ENCODE peak calls at places on chromosomes 16 and 17, in seven cellular contexts. M is endodermal cell, T is mammary epithelial cell, U is neural progenitor cell, A is colonic mucosa, J is cardiac muscle cell, L is kidney epithelial cell. Y is an unnamed sample.

GRCh38 chr16:86986809-86987487 is 330.2 kb downstream of the C16orf95 start:
- DNase-seq in M (no peak), T (no peak), U (no peak), A (no peak), J (no peak), L (no peak), Y (no peak)

GRCh38 chr17:67569873-67570272 is 147.9 kb upstream of the NOL11 start:
- DNase-seq in M (peak; percentile 36), T (no peak), U (no peak), A (no peak), J (no peak), L (no peak), Y (no peak)

GRCh38 chr16:10529895-10530669 is 50.3 kb downstream of the EMP2 start:
- DNase-seq in M (no peak), T (no peak), U (no peak), A (no peak), J (no peak), L (no peak), Y (no peak)

GRCh38 chr16:81405702-81406113 is 38.9 kb upstream of the CMIP start:
- DNase-seq in M (peak; percentile 83), T (peak; percentile 98), U (no peak), A (no peak), J (peak; percentile 91), L (peak; percentile 98), Y (peak; percentile 77)

GRCh38 chr17:38550661-38551060 is 55.1 kb downstream of the SRCIN1 start:
- DNase-seq in M (no peak), T (peak; percentile 94), U (no peak), A (no peak), J (peak; percentile 77), L (no peak), Y (no peak)

GRCh38 chr17:33687831-33688230 is 394.7 kb upstream of the ASIC2 start:
- DNase-seq in M (no peak), T (no peak), U (no peak), A (no peak), J (no peak), L (no peak), Y (no peak)

GRCh38 chr17:41957058-41957868 is 9.3 kb upstream of the CNP start:
- DNase-seq in M (peak; percentile 77), T (no peak), U (peak; percentile 15), A (no peak), J (peak; percentile 59), L (no peak), Y (no peak)

GRCh38 chr16:82603784-82604411 is 22.9 kb upstream of the CDH13 start:
- DNase-seq in M (peak; percentile 86), T (peak; percentile 62), U (peak; percentile 72), A (peak; percentile 29), J (peak; percentile 79), L (no peak), Y (peak; percentile 42)

GRCh38 chr17:48153711-48154642 is 46.4 kb downstream of the SNX11 start:
- DNase-seq in M (peak; percentile 85), T (no peak), U (peak; percentile 72), A (peak; percentile 74), J (peak; percentile 60), L (no peak), Y (peak; percentile 66)

GRCh38 chr16:8899709-8900317 is 17.7 kb downstream of the LITAFD start:
- DNase-seq in M (no peak), T (no peak), U (no peak), A (no peak), J (no peak), L (no peak), Y (peak; percentile 59)
- H3K36me3 ChIP-seq in M (peaks cover 91% of the 10 kb centered on the region), T (peaks cover 56% of the 10 kb centered on the region), U (peaks cover 18% of the 10 kb centered on the region), A (peaks cover 79% of the 10 kb centered on the region), J (peaks cover 77% of the 10 kb centered on the region), L (peaks cover 4% of the 10 kb centered on the region), Y (peaks cover 58% of the 10 kb centered on the region)

GRCh38 chr17:74924250-74924948 is at the start of gene OTOP2:
- DNase-seq in M (peak; percentile 72), T (no peak), U (peak; percentile 38), A (no peak), J (no peak), L (no peak), Y (peak; percentile 85)

GRCh38 chr17:74921769-74922168 is 1.3 kb downstream of the USH1G start:
- DNase-seq in M (peak; percentile 54), T (no peak), U (no peak), A (no peak), J (no peak), L (no peak), Y (no peak)

GRCh38 chr17:74922172-74922571 is 883 bp downstream of the USH1G start:
- DNase-seq in M (peak; percentile 55), T (no peak), U (no peak), A (no peak), J (no peak), L (no peak), Y (no peak)

GRCh38 chr17:74923538-74924249 is 379 bp upstream of the OTOP2 start:
- DNase-seq in M (peak; percentile 93), T (peak; percentile 33), U (peak; percentile 76), A (peak; percentile 73), J (peak; percentile 53), L (no peak), Y (peak; percentile 95)

DNA sequence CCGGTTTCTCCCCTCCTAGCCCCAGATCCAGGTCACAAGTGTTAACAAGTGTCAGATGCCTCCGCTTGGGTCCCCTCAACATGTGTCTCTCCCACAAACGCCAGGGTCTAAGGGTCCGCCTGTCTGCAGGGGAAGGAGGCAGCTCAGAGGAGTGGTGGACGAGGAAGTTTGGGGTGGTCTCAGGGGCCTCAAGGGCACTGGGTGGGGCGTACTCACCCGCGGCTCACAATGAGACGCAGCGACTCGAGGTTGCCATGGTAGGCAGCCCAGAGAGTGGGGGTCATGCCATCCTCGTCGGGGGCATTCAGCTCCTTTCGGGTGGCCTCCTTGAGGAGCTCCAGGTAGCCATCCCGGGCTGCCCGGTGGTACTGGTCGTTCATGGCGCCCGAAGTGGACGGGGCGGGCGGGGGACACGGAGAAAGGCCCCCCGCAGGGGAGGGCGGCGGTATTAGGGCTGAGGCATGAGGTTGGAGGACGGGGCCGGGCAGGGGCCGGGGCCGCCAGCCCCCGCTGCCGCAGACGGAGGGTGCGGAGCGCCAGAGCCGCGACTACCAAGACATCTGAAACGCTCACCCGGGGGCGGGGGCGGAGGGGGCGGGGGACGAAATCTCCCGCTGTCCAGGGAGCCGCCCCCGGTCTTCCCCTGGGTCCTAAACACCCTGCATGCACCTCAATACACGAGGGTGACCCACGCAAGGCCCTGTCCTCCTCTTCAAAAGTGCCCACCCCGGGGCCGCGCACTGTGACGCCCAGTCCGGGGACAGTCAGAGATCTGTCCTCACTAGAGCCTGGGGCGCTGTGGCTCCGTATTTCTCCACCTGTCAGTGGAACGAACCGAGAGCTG is at the start of gene USH1G:
- DNase-seq in M (peak; percentile 79), T (no peak), U (peak; percentile 47), A (no peak), J (peak; percentile 8), L (no peak), Y (peak; percentile 92)
- H3K27me3 ChIP-seq in M (peaks cover 65% of the 10 kb centered on the region), T (peaks cover 22% of the 10 kb centered on the region), U (peaks cover 66% of the 10 kb centered on the region), A (peaks cover 71% of the 10 kb centered on the region), J (peaks cover 56% of the 10 kb centered on the region), L (peaks cover 79% of the 10 kb centered on the region), Y (peaks cover 58% of the 10 kb centered on the region)

GRCh38 chr16:30127994-30128393 is 5.0 kb upstream of the MAPK3 start:
- DNase-seq in M (no peak), T (no peak), U (no peak), A (no peak), J (no peak), L (no peak), Y (no peak)

GRCh38 chr16:30122621-30123160 is 329 bp downstream of the MAPK3 start:
- DNase-seq in M (no peak), T (no peak), U (peak; percentile 77), A (peak; percentile 47), J (no peak), L (no peak), Y (peak; percentile 95)

GRCh38 chr16:30121741-30122620 is 1.0 kb downstream of the MAPK3 start:
- DNase-seq in M (peak; percentile 56), T (no peak), U (no peak), A (peak; percentile 73), J (peak; percentile 34), L (no peak), Y (peak; percentile 68)

GRCh38 chr16:30120340-30121105 is 2.5 kb downstream of the MAPK3 start:
- DNase-seq in M (no peak), T (no peak), U (no peak), A (peak; percentile 88), J (no peak), L (no peak), Y (no peak)

DNA sequence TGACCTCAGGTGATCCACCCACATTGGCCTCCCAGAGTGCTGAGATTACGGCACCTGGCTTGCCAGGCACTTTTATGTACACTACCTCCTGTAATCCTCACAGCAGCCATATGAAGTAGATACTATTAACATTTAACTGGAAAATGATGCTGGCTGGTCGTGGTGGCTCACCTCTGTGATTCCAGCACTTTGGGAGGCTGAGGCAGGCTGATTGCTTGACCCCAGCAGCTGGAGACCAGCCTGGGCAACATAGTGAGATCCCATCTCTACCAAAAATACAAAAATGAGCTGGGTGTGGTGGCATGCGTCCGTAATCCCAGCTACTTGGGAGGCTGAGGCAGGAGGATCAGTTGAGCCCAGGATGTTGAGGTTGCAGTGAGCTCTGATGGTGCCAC is 2.0 kb upstream of the MAPK3 start:
- DNase-seq in M (no peak), T (no peak), U (no peak), A (no peak), J (no peak), L (no peak), Y (no peak)
- H3K4me3 ChIP-seq in M (no peak overlapping the region), T (no peak overlapping the region), U (no peak overlapping the region), A (no peak overlapping the region), J (no peak overlapping the region), L (no peak overlapping the region), Y (no peak overlapping the region)

DNA sequence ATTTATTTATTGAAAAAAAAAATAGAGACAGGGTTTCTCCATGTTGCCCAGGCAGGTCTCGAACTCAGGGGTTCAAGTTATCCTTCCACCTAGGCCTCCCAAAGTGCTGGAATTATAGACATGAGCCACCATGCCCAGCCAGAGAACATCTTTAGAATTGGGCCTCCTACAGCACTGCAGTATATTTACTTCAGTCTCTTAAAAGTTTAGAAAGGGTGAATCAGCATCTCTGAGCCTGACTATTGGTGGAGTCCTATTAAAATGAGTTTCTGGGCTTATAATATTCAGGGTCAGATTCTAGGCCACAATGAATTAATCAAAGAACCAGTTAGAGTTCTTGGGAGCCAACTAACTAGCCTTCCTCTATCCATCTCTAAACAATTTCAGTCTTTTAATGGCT is 22.8 kb downstream of the TADA2A start:
- DNase-seq in M (no peak), T (peak; percentile 21), U (no peak), A (no peak), J (no peak), L (no peak), Y (no peak)
- H3K36me3 ChIP-seq in M (peaks cover 71% of the 10 kb centered on the region), T (peaks cover 8% of the 10 kb centered on the region), U (peaks cover 4% of the 10 kb centered on the region), A (peaks cover 9% of the 10 kb centered on the region), J (peaks cover 37% of the 10 kb centered on the region), L (no peaks in the 10 kb centered on the region), Y (no peaks in the 10 kb centered on the region)

Y was measured in H7.